ENCODE peak calls at places on chromosomes 4 and X, in seven cellular contexts. I is ovary, B is testis, W is NB4, S is HCT116, K is lower leg skin, J is esophagus muscularis mucosa. R is an unnamed sample.

GRCh38 chr4:1249148-1249730 is 309 bp upstream of the CTBP1 start:
- DNase-seq in K (no peak), J (peak), W (peak), I (peak), S (peak), B (peak), R (no peak)

GRCh38 chr4:54852602-54853001 is 194.8 kb downstream of the KIT start:
- DNase-seq in S (no peak), J (no peak), B (no peak), I (no peak), K (no peak), W (no peak), R (no peak)

GRCh38 chr4:147928400-147928799 is 196.5 kb downstream of the ARHGAP10 start:
- DNase-seq in I (no peak), J (no peak), W (no peak), B (no peak), K (no peak), S (no peak), R (no peak)

GRCh38 chr4:138633505-138633904 is 382.1 kb upstream of the NOCT start:
- DNase-seq in S (no peak), K (no peak), B (no peak), I (no peak), J (no peak), W (no peak), R (no peak)

GRCh38 chrX:31649176-31649575 is 577.3 kb upstream of the FTHL17 start:
- DNase-seq in I (no peak), B (no peak), J (no peak), S (no peak), W (no peak), K (no peak), R (no peak)

GRCh38 chr4:181294421-181294820 is 948.8 kb upstream of the TENM3 start:
- DNase-seq in S (no peak), J (no peak), B (no peak), I (no peak), W (no peak), K (no peak), R (no peak)

GRCh38 chr4:54657194-54657555 is 582 bp upstream of the KIT start:
- DNase-seq in B (peak), W (no peak), I (no peak), J (no peak), K (no peak), S (no peak), R (no peak)

GRCh38 chr4:26856906-26857277 is 3.7 kb upstream of the STIM2 start:
- DNase-seq in I (no peak), B (no peak), W (no peak), J (no peak), K (no peak), S (no peak), R (no peak)

GRCh38 chr4:11912886-11913285 is 484.2 kb upstream of the HS3ST1 start:
- DNase-seq in I (no peak), K (no peak), W (no peak), B (no peak), J (no peak), S (peak), R (no peak)

GRCh38 chrX:44234541-44234940 is 108.9 kb downstream of the EFHC2 start:
- DNase-seq in J (no peak), W (no peak), S (no peak), I (no peak), B (no peak), K (no peak), R (no peak)

GRCh38 chr4:5988086-5988845 is 30.0 kb downstream of the C4orf50 start:
- DNase-seq in S (no peak), K (no peak), I (no peak), B (no peak), W (peak), J (no peak), R (no peak)

GRCh38 chrX:148577711-148578110 is 77.3 kb downstream of the AFF2 start:
- DNase-seq in I (no peak), W (no peak), K (no peak), J (no peak), S (no peak), B (no peak), R (no peak)

GRCh38 chr4:27463816-27464215 is 603.2 kb downstream of the STIM2 start:
- DNase-seq in W (no peak), K (no peak), J (no peak), B (no peak), I (no peak), S (peak), R (no peak)

GRCh38 chr4:113436360-113436759 is 325.2 kb downstream of the CAMK2D start:
- DNase-seq in W (peak), B (peak), J (no peak), K (peak), S (no peak), I (no peak), R (no peak)

GRCh38 chr4:31237242-31237641 is 517.1 kb downstream of the PCDH7 start:
- DNase-seq in I (no peak), J (no peak), W (no peak), S (peak), K (no peak), B (no peak), R (no peak)

GRCh38 chr4:98938386-98938785 is 9.5 kb upstream of the EIF4E start:
- DNase-seq in J (no peak), I (no peak), B (no peak), K (no peak), S (no peak), W (no peak), R (no peak)

GRCh38 chr4:183098080-183098722 is 856 bp upstream of the WWC2 start:
- DNase-seq in I (peak), J (peak), B (peak), W (no peak), K (peak), S (no peak), R (no peak)

GRCh38 chrX:154519389-154519788 is 3.4 kb upstream of the FAM3A start:
- DNase-seq in J (no peak), S (no peak), I (no peak), B (peak), K (no peak), W (no peak), R (no peak)

GRCh38 chrX:94454159-94454558 is 780.2 kb downstream of the FAM133A start:
- DNase-seq in W (no peak), J (no peak), B (no peak), S (no peak), K (no peak), I (no peak), R (no peak)

GRCh38 chr4:55554453-55555030 is 7.8 kb upstream of the CLOCK start:
- DNase-seq in K (no peak), W (peak), I (no peak), B (no peak), J (no peak), S (peak), R (no peak)

GRCh38 chr4:3304831-3305609 is 12.2 kb downstream of the RGS12 start:
- DNase-seq in J (no peak), K (no peak), W (no peak), B (peak), S (no peak), I (peak), R (no peak)

GRCh38 chr4:86918539-86919072 is 16.2 kb upstream of the AFF1 start:
- DNase-seq in B (no peak), K (no peak), J (no peak), I (no peak), S (no peak), W (no peak), R (no peak)

GRCh38 chr4:187799735-187800134 is 195.8 kb upstream of the ZFP42 start:
- DNase-seq in K (no peak), W (no peak), B (no peak), J (no peak), S (no peak), I (no peak), R (no peak)

GRCh38 chrX:10156199-10157031 is at the start of gene CLCN4:
- DNase-seq in S (peak), W (peak), J (no peak), I (peak), K (peak), B (peak), R (no peak)

GRCh38 chr4:98466868-98467599 is 191.4 kb downstream of the TSPAN5 start:
- DNase-seq in B (no peak), S (no peak), W (no peak), K (no peak), J (peak), I (no peak), R (no peak)

GRCh38 chrX:154308108-154308946 is 12.7 kb downstream of the TKTL1 start:
- DNase-seq in W (peak), S (peak), B (peak), I (peak), J (no peak), K (peak), R (no peak)

GRCh38 chr4:53477038-53477565 is 99.7 kb downstream of the FIP1L1 start:
- DNase-seq in I (no peak), B (no peak), J (no peak), K (no peak), S (no peak), W (no peak), R (no peak)

GRCh38 chrX:136866337-136867095 is 14.0 kb downstream of the RBMX start:
- DNase-seq in I (no peak), W (no peak), J (no peak), S (no peak), K (no peak), B (peak), R (no peak)

GRCh38 chr4:8307714-8308113 is 38.2 kb downstream of the HTRA3 start:
- DNase-seq in W (no peak), I (peak), B (no peak), J (no peak), K (no peak), S (no peak), R (no peak)

GRCh38 chr4:168871686-168872085 is 138.4 kb downstream of the CBR4 start:
- DNase-seq in B (no peak), W (no peak), K (no peak), J (no peak), I (no peak), S (no peak), R (no peak)

GRCh38 chr4:107349266-107349665 is 313.2 kb upstream of the DKK2 start:
- DNase-seq in I (no peak), K (no peak), J (no peak), S (no peak), W (no peak), B (no peak), R (no peak)

GRCh38 chr4:109560687-109561452 is 824 bp downstream of the MCUB start:
- DNase-seq in S (no peak), I (no peak), K (peak), B (peak), W (peak), J (no peak), R (no peak)

GRCh38 chrX:7170903-7171302 is 22.9 kb upstream of the PUDP start:
- DNase-seq in B (peak), W (peak), K (no peak), J (no peak), S (no peak), I (no peak), R (no peak)
- TF ChIP-seq CTCF in B (no peak), W (peak), K (no peak), J (peak), S (peak), I (no peak), R (no peak)

GRCh38 chr4:92599044-92599443 is 295.3 kb downstream of the GRID2 start:
- DNase-seq in K (no peak), S (no peak), B (no peak), I (no peak), J (no peak), W (no peak), R (no peak)
- H3K4me3 ChIP-seq in K (no peak), S (no peak), B (no peak), I (no peak), J (no peak), W (no peak), R (no peak)

GRCh38 chrX:70289793-70290770 is at the start of the genes KIF4A and PDZD11:
- DNase-seq in S (peak), J (peak), K (peak), B (peak), W (peak), I (peak), R (no peak)
- TF ChIP-seq POLR2A in S (peak), J (no peak), K (no peak), B (no peak), W (peak), I (no peak), R (no peak)

DNA sequence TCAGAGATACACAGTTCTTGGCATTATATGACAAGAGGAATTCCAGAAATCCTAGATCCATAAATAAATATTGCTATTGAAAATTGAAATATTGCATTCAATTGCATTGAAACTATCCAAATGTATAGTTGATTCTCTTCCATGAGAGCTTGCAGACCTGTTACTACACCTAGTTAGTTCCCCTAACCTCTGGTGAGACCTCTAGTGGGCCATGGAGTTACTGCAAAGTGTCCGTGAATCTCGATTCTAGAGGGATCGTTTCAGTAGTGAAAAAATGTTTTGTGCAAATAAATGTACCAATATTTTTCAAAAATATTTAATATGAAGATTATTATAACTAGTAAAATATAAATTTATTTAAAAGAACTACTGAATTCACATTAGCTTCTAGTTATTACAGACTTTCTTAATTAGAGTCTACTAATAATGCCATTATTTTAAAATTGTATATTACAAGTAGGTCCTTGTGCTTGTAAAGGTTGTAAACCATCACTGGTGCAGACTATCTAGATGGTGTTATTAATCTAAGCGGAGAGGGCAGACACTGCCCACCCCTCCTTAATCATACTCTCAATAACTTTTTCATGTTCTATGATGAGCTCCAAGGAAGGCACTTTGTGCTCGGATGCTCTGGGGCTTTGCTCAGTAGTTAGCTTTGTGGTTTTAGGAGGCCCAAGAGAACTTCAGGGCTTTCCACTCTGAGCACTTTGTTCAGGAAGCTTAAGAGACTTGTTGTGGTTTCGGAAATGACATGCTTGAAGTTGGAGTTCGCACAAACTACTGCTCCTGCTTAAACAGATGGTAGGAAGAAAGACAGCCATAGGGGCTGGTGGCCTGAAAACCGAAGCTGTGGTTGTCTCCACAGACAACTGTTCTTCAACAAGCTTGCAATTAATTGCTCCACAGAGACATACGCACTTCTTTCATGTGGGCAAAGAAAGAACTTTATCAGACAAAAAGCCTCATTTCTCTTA is 42.8 kb downstream of the IL21 start:
- DNase-seq in I (no peak), B (peak), K (no peak), S (peak), J (no peak), W (peak), R (no peak)
- TF ChIP-seq CTCF in I (no peak), B (no peak), K (no peak), S (peak), J (peak), W (peak), R (peak)

DNA sequence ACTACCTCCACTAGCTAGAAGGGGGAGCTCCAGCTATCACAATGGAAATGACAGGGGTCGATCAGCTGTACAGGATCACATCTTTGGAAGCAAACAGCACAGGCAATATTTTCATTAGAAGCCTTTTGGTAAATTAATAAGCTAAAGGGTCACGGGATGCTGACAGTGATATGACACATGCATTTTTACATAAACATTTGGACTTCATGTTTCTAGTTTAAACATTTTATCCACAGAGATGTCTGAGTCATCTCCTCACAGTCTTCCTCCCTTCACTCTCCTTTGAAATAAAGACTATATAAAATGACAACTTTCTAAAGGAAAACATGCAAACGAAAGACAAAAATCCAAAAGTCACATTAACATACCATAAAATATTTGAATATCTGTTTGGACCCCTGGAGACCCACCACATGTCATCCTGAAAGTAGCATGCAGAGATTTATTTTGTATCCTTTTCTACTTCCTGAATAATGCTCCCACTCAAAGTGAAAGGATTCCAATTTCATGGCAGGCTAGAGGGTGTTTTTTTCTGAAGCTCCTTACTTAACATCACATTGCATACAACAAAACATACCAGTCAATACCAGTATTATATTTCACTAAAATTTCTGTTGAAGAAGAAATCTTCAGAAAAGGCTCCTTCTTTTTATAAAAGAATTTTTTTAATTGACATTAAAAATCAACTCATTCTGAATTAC is 200.1 kb upstream of the PPARGC1A start:
- DNase-seq in B (no peak), I (no peak), S (no peak), W (no peak), J (no peak), K (no peak), R (no peak)
- H3K4me3 ChIP-seq in B (no peak), I (no peak), S (no peak), W (no peak), J (no peak), K (no peak), R (no peak)

GRCh38 chr4:175961604-175962003 is 104.0 kb upstream of the WDR17 start:
- DNase-seq in K (no peak), S (no peak), B (no peak), J (no peak), W (no peak), I (no peak), R (no peak)
- TF ChIP-seq POLR2A in K (no peak), S (no peak), B (no peak), J (no peak), W (no peak), I (no peak), R (no peak)

GRCh38 chr4:121227254-121227867 is 63.2 kb upstream of the TNIP3 start:
- DNase-seq in I (no peak), S (peak), K (no peak), W (no peak), J (no peak), B (no peak), R (no peak)
- TF ChIP-seq CTCF in I (no peak), S (peak), K (no peak), W (no peak), J (no peak), B (no peak), R (no peak)

R was measured in vagina.